ENCODE peak calls at places on chromosomes 3 and 15, in nine cellular contexts. J is GM20000, F is kidney, Z is GM23338, V is Peyer's patch, K is fibroblast of lung, M is bronchial epithelial cell, I is upper lobe of right lung, T is hepatocyte. Y is an unnamed sample.

GRCh38 chr3:87128006-87128405 is 99.1 kb upstream of the CHMP2B start:
- DNase-seq in K (no peak), M (peak), J (no peak), F (no peak), I (no peak), T (no peak), V (no peak), Z (no peak), Y (no peak)

GRCh38 chr3:62768896-62769295 is 106.3 kb downstream of the CADPS start:
- DNase-seq in M (no peak), I (no peak), F (no peak), Z (no peak), V (no peak), T (no peak), J (no peak), K (peak), Y (no peak)

GRCh38 chr3:23909324-23909723 is 7.5 kb downstream of the NKIRAS1 start:
- DNase-seq in T (no peak), I (no peak), V (no peak), K (no peak), J (no peak), F (no peak), M (no peak), Z (no peak), Y (no peak)

GRCh38 chr3:149390772-149391212 is 13.3 kb upstream of the TM4SF1 start:
- DNase-seq in K (peak), M (peak), F (no peak), V (no peak), J (no peak), Z (no peak), I (no peak), T (no peak), Y (no peak)

GRCh38 chr3:133944181-133944580 is 48.5 kb upstream of the RAB6B start:
- DNase-seq in V (no peak), F (peak), K (peak), T (no peak), I (no peak), Z (no peak), J (no peak), M (peak), Y (no peak)

GRCh38 chr3:173663664-173664063 is 266.1 kb downstream of the NLGN1 start:
- DNase-seq in I (no peak), V (no peak), Z (no peak), K (peak), M (no peak), F (no peak), T (no peak), J (no peak), Y (no peak)

GRCh38 chr3:172129868-172130751 is 90.7 kb downstream of the FNDC3B start:
- DNase-seq in V (peak), J (no peak), K (peak), I (peak), F (peak), M (peak), T (peak), Z (no peak), Y (no peak)

GRCh38 chr3:9817437-9817836 is 7.4 kb downstream of the TTLL3 start:
- DNase-seq in K (peak), M (no peak), F (no peak), T (no peak), J (no peak), I (no peak), Z (no peak), V (no peak), Y (no peak)

GRCh38 chr15:29596266-29596665 is 226.0 kb downstream of the TJP1 start:
- DNase-seq in T (peak), J (no peak), I (no peak), K (peak), Z (peak), F (no peak), V (no peak), M (peak), Y (no peak)
- TF ChIP-seq CTCF in T (no peak), J (no peak), I (no peak), K (no peak), Z (peak), F (no peak), V (no peak), M (no peak), Y (no peak)

DNA sequence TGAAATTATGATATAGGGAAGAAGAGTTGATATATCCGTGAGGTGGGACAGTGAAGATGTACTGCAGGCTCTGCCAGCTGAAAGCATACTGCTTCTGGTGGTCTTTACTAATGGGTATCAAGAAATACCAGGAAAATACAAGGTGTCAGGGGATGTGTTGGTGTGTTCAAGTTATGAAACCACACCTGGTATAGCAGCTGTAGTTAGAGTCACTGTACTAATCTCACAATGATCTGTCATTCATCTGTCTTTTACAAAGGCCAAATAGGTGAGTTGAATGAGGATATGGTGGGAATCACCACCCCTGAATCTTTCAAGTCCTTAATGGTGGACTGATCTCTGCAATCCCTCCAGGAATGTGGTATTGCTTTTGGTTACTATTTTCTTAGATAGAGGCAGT is 152.7 kb downstream of the NFKBIZ start:
- DNase-seq in V (no peak), I (no peak), M (no peak), F (no peak), K (no peak), J (no peak), Z (no peak), T (no peak), Y (no peak)
- TF ChIP-seq CTCF in V (no peak), I (no peak), M (no peak), F (no peak), K (no peak), J (no peak), Z (no peak), T (no peak), Y (no peak)

GRCh38 chr15:99366013-99366412 is 114.7 kb downstream of the LRRC28 start:
- DNase-seq in Z (no peak), F (no peak), I (no peak), T (no peak), M (no peak), J (no peak), K (no peak), V (no peak), Y (no peak)

GRCh38 chr15:99368743-99369142 is 117.5 kb downstream of the LRRC28 start:
- DNase-seq in J (no peak), I (no peak), F (no peak), V (no peak), M (no peak), T (no peak), Z (no peak), K (no peak), Y (no peak)

GRCh38 chr15:99369250-99369649 is 118.0 kb downstream of the LRRC28 start:
- DNase-seq in J (no peak), I (no peak), M (no peak), K (no peak), T (no peak), F (no peak), V (no peak), Z (no peak), Y (no peak)

DNA sequence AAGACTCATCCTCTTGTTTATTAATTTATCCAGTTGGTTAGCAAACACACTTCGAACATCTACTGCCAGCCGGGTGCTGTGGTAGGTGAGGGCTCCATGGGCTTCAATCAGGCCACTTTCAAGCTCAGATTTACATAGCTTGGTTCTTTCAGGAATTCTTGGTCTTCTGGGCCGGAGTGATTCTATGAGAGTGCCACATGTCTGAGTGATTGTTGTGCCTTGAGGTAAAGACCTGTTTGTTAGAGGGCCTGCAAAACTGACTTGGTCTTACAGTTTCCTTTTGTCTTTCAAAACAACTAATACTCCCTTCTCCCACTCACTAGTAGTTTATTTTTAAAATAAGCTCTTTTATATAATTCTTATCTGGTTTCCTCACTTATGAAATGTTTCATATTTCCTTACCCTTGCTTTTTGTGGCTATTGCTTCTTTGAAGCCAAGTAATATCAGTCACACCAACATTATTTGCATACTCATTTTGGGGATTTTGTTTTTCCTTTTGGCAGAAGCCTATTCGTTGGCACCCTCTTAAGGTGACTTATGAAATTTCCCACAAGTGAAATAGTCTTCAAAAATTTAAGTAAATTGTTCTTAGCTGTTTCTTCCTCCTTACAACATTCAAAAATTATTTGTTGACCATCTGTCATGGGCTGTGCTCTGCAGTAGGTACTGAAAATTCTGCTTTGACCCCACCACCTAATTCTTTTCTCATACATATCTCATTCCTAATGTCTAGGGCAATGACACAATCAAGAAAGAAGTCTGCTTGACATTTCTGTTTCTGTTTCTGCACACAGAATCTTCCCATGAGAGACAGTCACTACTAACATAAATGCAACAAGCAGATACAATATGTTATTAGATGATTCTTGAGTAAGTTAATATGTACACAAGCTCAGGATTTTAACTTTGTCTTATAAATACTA is 120.2 kb downstream of the LRRC28 start:
- DNase-seq in K (peak), Z (peak), T (no peak), J (peak), I (no peak), F (no peak), V (no peak), M (peak), Y (no peak)
- TF ChIP-seq CTCF in K (no peak), Z (no peak), T (no peak), J (no peak), I (no peak), F (no peak), V (no peak), M (peak), Y (no peak)

DNA sequence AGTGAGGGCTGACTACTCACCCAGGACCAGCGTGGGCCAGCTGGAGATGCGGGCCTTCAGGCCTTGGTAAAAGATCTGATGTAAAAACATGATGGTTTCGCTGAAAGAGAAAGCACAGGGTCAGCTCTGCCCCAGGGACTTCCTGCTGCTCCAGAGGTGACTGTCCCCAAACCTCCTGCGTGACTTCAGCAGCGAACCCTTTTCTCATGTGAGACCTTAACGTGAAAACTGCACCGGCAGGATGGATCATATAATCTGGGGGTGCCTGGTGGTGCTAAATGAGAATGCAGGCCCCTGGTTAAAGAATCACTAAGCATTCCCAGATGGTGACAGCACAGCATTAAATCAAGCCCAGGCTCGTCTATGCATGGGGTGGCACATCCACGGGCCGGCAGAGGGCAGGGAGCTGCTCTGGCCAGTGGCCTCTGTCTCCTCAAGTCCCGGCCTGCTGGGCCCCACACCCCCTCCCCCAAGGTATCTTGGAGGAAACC is 55.4 kb downstream of the RASGRF1 start:
- DNase-seq in V (no peak), M (peak), T (no peak), I (no peak), Z (peak), J (peak), K (no peak), F (peak), Y (peak)
- TF ChIP-seq CTCF in V (no peak), M (peak), T (no peak), I (no peak), Z (peak), J (no peak), K (no peak), F (no peak), Y (peak)

GRCh38 chr15:62067448-62068044 is 769 bp downstream of the C2CD4A start:
- DNase-seq in M (no peak), V (no peak), T (peak), J (peak), K (peak), Z (peak), F (peak), I (peak), Y (peak)

GRCh38 chr15:62069551-62069950 is 2.8 kb downstream of the C2CD4A start:
- DNase-seq in J (no peak), V (no peak), M (no peak), Z (no peak), F (no peak), T (no peak), I (no peak), K (no peak), Y (no peak)

GRCh38 chr15:62068071-62068786 is 1.5 kb downstream of the C2CD4A start:
- DNase-seq in K (peak), F (peak), I (peak), V (no peak), J (peak), Z (peak), M (no peak), T (peak), Y (peak)

GRCh38 chr15:62068787-62069170 is 2.0 kb downstream of the C2CD4A start:
- DNase-seq in V (no peak), T (no peak), I (no peak), J (no peak), Z (no peak), F (no peak), M (peak), K (peak), Y (no peak)

GRCh38 chr15:62066663-62067447 is at the start of gene C2CD4A:
- DNase-seq in F (peak), K (peak), V (peak), J (peak), I (peak), T (peak), M (peak), Z (peak), Y (peak)
- TF ChIP-seq CTCF in F (peak), K (peak), V (no peak), J (no peak), I (no peak), T (no peak), M (peak), Z (no peak), Y (no peak)

Y was measured in GM13976.